ENCODE peak calls at places on chromosomes 1 and 21, in seven cellular contexts. I is SK-N-SH, S is K562, G is HepG2, R is GM12878, U is HCT116, P is H1. M is an unnamed sample.

GRCh38 chr1:207327994-207328393 is 6.5 kb downstream of the CD55 start:
- DNase-seq in U (no peak), I (no peak), R (no peak), S (no peak), P (no peak), G (no peak), M (no peak)

GRCh38 chr1:78419309-78419708 is 71.5 kb upstream of the PTGFR start:
- DNase-seq in G (no peak), I (no peak), S (no peak), U (no peak), P (no peak), R (no peak), M (no peak)

GRCh38 chr1:117657031-117657430 is 51.2 kb downstream of the TENT5C start:
- DNase-seq in R (no peak), I (no peak), G (peak; percentile 12), U (no peak), S (no peak), P (no peak), M (peak; percentile 63)

GRCh38 chr1:201405484-201405831 is 6.3 kb upstream of the LAD1 start:
- DNase-seq in U (no peak), G (peak; percentile 77), P (no peak), R (peak; percentile 49), S (no peak), I (no peak), M (no peak)

GRCh38 chr21:42199488-42200463 is 19.2 kb upstream of the ABCG1 start:
- DNase-seq in R (peak; percentile 8), S (no peak), G (peak; percentile 10), U (no peak), P (no peak), I (no peak), M (no peak)

GRCh38 chr21:28761709-28762356 is 230.8 kb downstream of the LTN1 start:
- DNase-seq in G (no peak), I (no peak), P (no peak), R (no peak), S (no peak), U (no peak), M (no peak)

GRCh38 chr1:106366627-106367319 is 689.7 kb upstream of the PRMT6 start:
- DNase-seq in U (no peak), I (no peak), R (no peak), S (no peak), G (no peak), P (no peak), M (no peak)

GRCh38 chr1:12078938-12079861 is 16.1 kb downstream of the TNFRSF8 start:
- DNase-seq in I (peak; percentile 74), G (peak; percentile 47), U (peak; percentile 27), P (peak; percentile 86), S (peak; percentile 83), R (peak; percentile 82), M (peak; percentile 61)

GRCh38 chr21:45012661-45013270 is 61.6 kb upstream of the ADARB1 start:
- DNase-seq in U (peak; percentile 36), G (no peak), R (no peak), S (no peak), P (peak; percentile 79), I (no peak), M (peak; percentile 78)

GRCh38 chr1:94071956-94072355 is 49.0 kb downstream of the ABCA4 start:
- DNase-seq in R (no peak), I (no peak), U (no peak), G (no peak), P (no peak), S (no peak), M (no peak)

GRCh38 chr1:242129103-242129502 is 130.2 kb upstream of the MAP1LC3C start:
- DNase-seq in G (peak; percentile 3), R (no peak), I (peak; percentile 18), S (peak; percentile 14), P (no peak), U (peak; percentile 31), M (peak; percentile 13)

GRCh38 chr21:26751305-26751704 is 93.9 kb downstream of the ADAMTS1 start:
- DNase-seq in P (no peak), I (no peak), R (no peak), G (no peak), U (no peak), S (no peak), M (no peak)

GRCh38 chr21:46060596-46061061 is 37.3 kb upstream of the COL6A2 start:
- DNase-seq in P (no peak), S (no peak), G (no peak), I (no peak), R (no peak), U (no peak), M (no peak)

DNA sequence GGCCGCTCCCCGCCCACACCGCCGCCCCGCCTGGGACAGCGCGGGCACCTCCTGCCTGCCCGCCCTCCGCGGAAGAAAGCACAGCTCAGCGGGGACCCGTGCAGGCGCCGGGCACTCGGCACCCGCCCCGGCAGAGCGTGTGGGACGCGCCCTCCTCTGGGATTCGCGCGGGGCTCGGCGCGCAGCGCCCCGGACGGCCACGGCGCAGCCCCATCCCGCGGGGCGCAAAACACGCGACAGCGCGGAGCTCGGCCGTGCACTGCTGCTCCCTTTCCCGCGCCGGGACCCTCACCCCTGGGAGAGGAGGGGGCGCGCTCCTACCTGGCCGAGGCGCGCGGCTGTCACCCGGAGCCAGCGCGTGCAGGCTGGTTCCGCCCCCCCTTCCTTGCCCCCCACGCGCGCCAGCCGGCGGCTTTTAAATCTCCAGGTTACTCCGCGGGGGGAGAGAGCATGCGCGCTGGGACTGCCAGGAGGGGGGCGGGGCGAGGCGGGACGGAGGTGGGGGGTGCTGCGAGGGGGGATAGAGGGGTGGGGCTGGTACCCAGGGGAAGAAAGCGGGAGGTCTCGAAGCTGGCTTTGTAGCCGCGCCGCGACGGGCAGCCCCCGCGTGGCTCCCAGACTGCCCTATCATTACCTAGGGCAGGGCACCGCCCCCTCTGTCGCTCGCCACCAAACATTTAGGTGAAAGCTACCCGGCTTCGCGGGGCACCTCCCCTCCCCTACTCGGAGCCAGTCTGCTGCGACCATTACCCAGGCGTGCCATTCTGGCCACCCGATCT is at the start of gene SLC45A3:
- DNase-seq in R (no peak), U (no peak), I (peak; percentile 94), G (no peak), S (peak; percentile 78), P (no peak), M (no peak)
- TF ChIP-seq YY1 in R (no peak), U (no peak), I (no peak), G (no peak), S (no peak), P (no peak), M (no peak)

GRCh38 chr1:26090893-26091292 is 20.7 kb upstream of the PDIK1L start:
- DNase-seq in G (no peak), I (no peak), U (no peak), S (no peak), R (no peak), P (no peak), M (no peak)

GRCh38 chr1:26094677-26095383 is 16.8 kb upstream of the PDIK1L start:
- DNase-seq in R (no peak), P (peak; percentile 76), G (no peak), S (peak; percentile 68), I (peak; percentile 61), U (no peak), M (no peak)

GRCh38 chr1:26092422-26092821 is 19.2 kb upstream of the PDIK1L start:
- DNase-seq in U (no peak), P (no peak), G (no peak), I (no peak), S (no peak), R (no peak), M (no peak)

GRCh38 chr1:26096471-26096870 is 15.2 kb upstream of the PDIK1L start:
- DNase-seq in I (no peak), G (no peak), U (no peak), R (no peak), S (no peak), P (no peak), M (no peak)

DNA sequence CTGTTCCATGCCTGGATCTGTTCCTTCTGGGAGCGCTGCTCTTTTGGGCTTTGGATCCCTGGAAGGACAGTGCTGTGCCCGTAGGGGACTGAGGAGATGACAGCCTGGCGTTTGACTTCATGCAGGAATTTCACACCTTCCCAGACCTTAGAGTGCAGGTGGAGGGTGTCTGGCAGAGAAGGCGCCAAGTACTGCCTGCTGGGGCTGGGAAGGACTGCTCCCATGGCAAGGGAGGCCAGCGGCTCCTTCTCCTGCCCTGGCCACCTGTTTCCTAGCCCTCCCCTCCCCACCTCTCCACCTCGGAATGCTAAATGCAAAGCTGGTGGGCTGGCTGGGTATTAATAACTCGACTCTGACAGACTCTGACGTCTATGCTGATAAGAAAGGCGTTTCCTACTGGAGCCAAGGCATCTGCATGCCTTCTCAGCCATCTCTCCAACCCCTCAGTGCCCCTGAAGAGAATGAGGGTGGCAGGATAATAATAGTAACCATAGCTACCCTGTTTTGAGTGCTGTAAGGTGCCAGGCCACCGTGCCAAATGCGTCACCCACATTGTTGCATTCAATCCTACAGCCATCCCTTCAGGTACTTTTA is 17.5 kb upstream of the PDIK1L start:
- DNase-seq in U (no peak), R (no peak), I (no peak), S (no peak), G (no peak), P (peak; percentile 50), M (no peak)
- TF ChIP-seq YY1 in U (no peak), R (no peak), I (no peak), S (no peak), G (no peak), P (no peak), M (no peak)

GRCh38 chr1:109272831-109273547 is 10.0 kb downstream of the PSRC1 start:
- DNase-seq in U (no peak), I (no peak), G (no peak), S (no peak), P (no peak), R (no peak), M (no peak)

GRCh38 chr1:109274533-109275476 is 8.1 kb downstream of the PSRC1 start:
- DNase-seq in R (no peak), S (peak; percentile 78), P (no peak), G (peak; percentile 93), I (peak; percentile 65), U (peak; percentile 21), M (no peak)

GRCh38 chr1:109275706-109276345 is 7.1 kb downstream of the PSRC1 start:
- DNase-seq in I (peak; percentile 71), P (no peak), R (no peak), G (peak; percentile 48), S (peak; percentile 63), U (no peak), M (no peak)

GRCh38 chr1:109272021-109272799 is 10.7 kb downstream of the PSRC1 start:
- DNase-seq in R (no peak), G (no peak), I (no peak), P (no peak), U (no peak), S (no peak), M (no peak)

GRCh38 chr1:109273570-109274288 is 9.2 kb downstream of the PSRC1 start:
- DNase-seq in S (no peak), G (no peak), I (no peak), U (no peak), R (no peak), P (no peak), M (no peak)
- TF ChIP-seq YY1 in S (no peak), G (no peak), I (no peak), U (no peak), R (no peak), P (no peak), M (no peak)

GRCh38 chr1:29981586-29982239 is 741.7 kb downstream of the MATN1 start:
- DNase-seq in P (peak; percentile 44), S (no peak), R (no peak), I (no peak), G (no peak), U (no peak), M (no peak)
- TF ChIP-seq YY1 in P (no peak), S (no peak), R (no peak), I (no peak), G (no peak), U (no peak), M (no peak)

M was measured in NT2/D1.